ENCODE peak calls at places on chromosomes 16 and 17, in eight cellular contexts. T is neural progenitor cell, U is fibroblast of the aortic adventitia, G is AML-193, A is prostate gland, B is foreskin fibroblast, V is GM12891, F is NCI-H524. R is an unnamed sample.

GRCh38 chr17:73952498-73953205 is 250.8 kb upstream of the RPL38 start:
- DNase-seq in V (peak), U (no peak), F (peak), T (peak), B (no peak), A (no peak), G (no peak), R (no peak)

GRCh38 chr17:40350410-40351184 is 13.9 kb downstream of the GJD3 start:
- DNase-seq in T (peak), A (no peak), V (no peak), B (no peak), F (no peak), U (no peak), G (no peak), R (no peak)

GRCh38 chr17:47692137-47692894 is 1.6 kb upstream of the TBKBP1 start:
- DNase-seq in B (no peak), F (peak), T (no peak), A (no peak), G (no peak), V (no peak), U (no peak), R (no peak)

GRCh38 chr17:71337903-71338302 is 782.9 kb upstream of the SOX9 start:
- DNase-seq in V (no peak), B (no peak), U (no peak), F (no peak), G (no peak), T (no peak), A (no peak), R (no peak)

GRCh38 chr16:57863434-57864160 is 61.3 kb upstream of the KIFC3 start:
- DNase-seq in A (peak), F (peak), G (peak), V (no peak), T (peak), B (peak), U (peak), R (peak)

GRCh38 chr16:11725457-11725856 is 17.2 kb downstream of the TXNDC11 start:
- DNase-seq in V (no peak), A (no peak), F (peak), B (no peak), T (no peak), G (no peak), U (no peak), R (no peak)

GRCh38 chr16:23137256-23137655 is 12.0 kb downstream of the USP31 start:
- DNase-seq in G (no peak), A (no peak), F (no peak), V (no peak), T (no peak), U (no peak), B (no peak), R (no peak)

GRCh38 chr17:81566461-81567126 is 14.4 kb upstream of the FAAP100 start:
- DNase-seq in U (peak), V (no peak), A (peak), F (peak), B (peak), G (no peak), T (no peak), R (peak)

GRCh38 chr17:2192367-2193028 is 111.1 kb downstream of the SMG6 start:
- DNase-seq in G (no peak), A (no peak), T (no peak), U (peak), B (peak), V (no peak), F (no peak), R (peak)

GRCh38 chr16:85498607-85499006 is 114.5 kb upstream of the GSE1 start:
- DNase-seq in F (no peak), U (no peak), B (no peak), V (peak), A (no peak), G (no peak), T (no peak), R (no peak)

GRCh38 chr17:73142763-73143395 is 21.9 kb upstream of the SSTR2 start:
- DNase-seq in A (no peak), B (peak), T (no peak), V (no peak), U (peak), G (peak), F (no peak), R (no peak)

GRCh38 chr17:15101175-15101574 is 164.0 kb downstream of the PMP22 start:
- DNase-seq in V (no peak), B (no peak), F (no peak), A (no peak), U (no peak), G (no peak), T (no peak), R (no peak)

GRCh38 chr17:79612468-79613194 is 1.8 kb upstream of the RBFOX3 start:
- DNase-seq in V (peak), U (peak), B (peak), F (peak), A (no peak), T (peak), G (peak), R (peak)